ENCODE peak calls at places on chromosome 19, in nine cellular contexts. U, W, J, Y, D, S, G, E and M are unnamed samples.

GRCh38 chr19:8456064-8456463 is 11.3 kb downstream of the HNRNPM start:
- DNase-seq in U (no peak), J (no peak), Y (no peak), D (no peak), E (no peak), S (no peak), G (no peak), W (no peak), M (no peak)

GRCh38 chr19:402786-403185 is 6.2 kb downstream of the C2CD4C start:
- DNase-seq in D (no peak), Y (no peak), U (no peak), E (no peak), W (no peak), S (no peak), J (no peak), G (no peak), M (no peak)

GRCh38 chr19:1601613-1602064 is 3.6 kb downstream of the UQCR11 start:
- DNase-seq in S (no peak), U (no peak), G (no peak), J (no peak), Y (no peak), W (no peak), D (no peak), E (no peak), M (no peak)

GRCh38 chr19:42532881-42533280 is 4.6 kb upstream of the CEACAM1 start:
- DNase-seq in S (no peak), G (no peak), D (no peak), J (no peak), W (no peak), E (no peak), Y (no peak), U (no peak), M (no peak)

GRCh38 chr19:39915101-39915847 is 19.2 kb downstream of the FCGBP start:
- DNase-seq in Y (peak), J (no peak), U (no peak), E (no peak), W (no peak), S (peak), G (peak), D (no peak), M (peak)

GRCh38 chr19:14181906-14182305 is 24.1 kb downstream of the ADGRL1 start:
- DNase-seq in J (no peak), D (no peak), U (no peak), E (no peak), S (no peak), W (no peak), G (no peak), Y (no peak), M (no peak)

GRCh38 chr19:6023085-6023682 is 45.2 kb upstream of the RANBP3 start:
- DNase-seq in Y (no peak), S (peak), D (no peak), U (peak), W (no peak), E (peak), G (no peak), J (no peak), M (no peak)

GRCh38 chr19:6010107-6010506 is 32.2 kb upstream of the RANBP3 start:
- DNase-seq in G (no peak), D (no peak), E (no peak), U (no peak), Y (no peak), W (no peak), J (no peak), S (no peak), M (no peak)

GRCh38 chr19:48424694-48425219 is 21.0 kb upstream of the GRWD1 start:
- DNase-seq in Y (no peak), S (no peak), G (no peak), U (no peak), J (no peak), E (no peak), W (peak), D (no peak), M (no peak)

GRCh38 chr19:48988286-48988685 is 4.8 kb downstream of the GYS1 start:
- DNase-seq in J (no peak), D (no peak), Y (no peak), E (no peak), S (no peak), U (no peak), W (no peak), G (no peak), M (no peak)

GRCh38 chr19:2762783-2763496 is 20.1 kb downstream of the SGTA start:
- DNase-seq in W (no peak), D (no peak), E (no peak), S (no peak), G (no peak), Y (no peak), U (no peak), J (no peak), M (no peak)

GRCh38 chr19:4191044-4191443 is 8.6 kb downstream of the ANKRD24 start:
- DNase-seq in D (peak), S (no peak), E (no peak), W (no peak), G (no peak), U (no peak), J (no peak), Y (no peak), M (no peak)

GRCh38 chr19:50332264-50333038 is 3.3 kb upstream of the KCNC3 start:
- DNase-seq in W (no peak), D (no peak), G (peak), S (peak), J (no peak), U (no peak), E (no peak), Y (no peak), M (peak)

GRCh38 chr19:14517446-14517839 is 754 bp downstream of the DNAJB1 start:
- DNase-seq in U (no peak), G (no peak), E (peak), J (peak), W (no peak), Y (no peak), D (no peak), S (no peak), M (no peak)